ENCODE peak calls at places on chromosomes 2 and 18, in eight cellular contexts. A, N, K, B, Z, Q, E and M are unnamed samples.

GRCh38 chr2:241810304-241811208 is 1.6 kb downstream of the NEU4 start:
- DNase-seq in A (no peak), E (no peak), Z (no peak), Q (no peak), K (no peak), N (no peak), B (no peak), M (no peak)

GRCh38 chr18:40529478-40529877 is 1425.6 kb upstream of the PIK3C3 start:
- DNase-seq in N (peak; percentile 4), A (no peak), K (no peak), Z (no peak), Q (no peak), E (no peak), B (no peak), M (peak; percentile 16)

GRCh38 chr18:12608292-12608691 is 49.6 kb downstream of the SPIRE1 start:
- DNase-seq in N (no peak), K (no peak), Q (peak; percentile 25), E (no peak), B (no peak), Z (no peak), A (no peak), M (peak; percentile 78)

GRCh38 chr18:45168883-45169585 is 446.2 kb upstream of the SLC14A2 start:
- DNase-seq in A (no peak), Q (peak; percentile 19), B (no peak), N (peak; percentile 59), Z (no peak), K (no peak), E (no peak), M (peak; percentile 73)

GRCh38 chr2:128790541-128790944 is 471.9 kb upstream of the HS6ST1 start:
- DNase-seq in E (no peak), A (no peak), Z (no peak), N (no peak), Q (no peak), K (no peak), B (no peak), M (no peak)

GRCh38 chr2:166060191-166060590 is 67.6 kb downstream of the SCN1A start:
- DNase-seq in B (no peak), Q (no peak), Z (no peak), K (no peak), E (no peak), N (no peak), A (no peak), M (peak; percentile 22)

GRCh38 chr2:53407363-53408080 is 360.1 kb upstream of the CHAC2 start:
- DNase-seq in B (no peak), N (no peak), Z (no peak), A (no peak), E (no peak), K (no peak), Q (peak; percentile 68), M (peak; percentile 12)

GRCh38 chr2:19048593-19049264 is 309.7 kb downstream of the OSR1 start:
- DNase-seq in N (no peak), K (no peak), E (no peak), A (no peak), Q (no peak), Z (no peak), B (no peak), M (peak; percentile 65)

GRCh38 chr18:79366177-79367094 is 29.3 kb upstream of the NFATC1 start:
- DNase-seq in E (no peak), B (no peak), A (no peak), N (peak; percentile 82), Q (no peak), Z (no peak), K (no peak), M (peak; percentile 95)

GRCh38 chr2:39546409-39546808 is 109.3 kb upstream of the MAP4K3 start:
- DNase-seq in B (no peak), A (no peak), E (no peak), K (no peak), Q (no peak), N (no peak), Z (no peak), M (no peak)

GRCh38 chr18:9522952-9523351 is 47.6 kb downstream of the RALBP1 start:
- DNase-seq in B (no peak), N (no peak), Q (no peak), Z (no peak), K (no peak), E (no peak), A (no peak), M (no peak)